ENCODE peak calls at places on chromosome 13, in seven cellular contexts. One of them, this sample, is unnamed.

GRCh38 chr13:78238911-78239310 is 320.3 kb upstream of the EDNRB start:
- DNase-seq in IMR-90: no peak
- DNase-seq in epithelial cell of proximal tubule: no peak
- DNase-seq in mucosa of descending colon: no peak
- DNase-seq in OCI-LY7: no peak
- DNase-seq in adrenal gland: no peak
- DNase-seq in ACHN: no peak
- DNase-seq in this sample: no peak

GRCh38 chr13:36344886-36345437 is 1.2 kb downstream of the SPART start:
- DNase-seq in epithelial cell of proximal tubule: no peak
- DNase-seq in OCI-LY7: no peak
- DNase-seq in mucosa of descending colon: no peak
- DNase-seq in adrenal gland: peak
- DNase-seq in ACHN: peak
- DNase-seq in IMR-90: no peak
- DNase-seq in this sample: no peak

GRCh38 chr13:26735677-26736076 is 24.9 kb downstream of the GPR12 start:
- DNase-seq in IMR-90: no peak
- DNase-seq in adrenal gland: no peak
- DNase-seq in ACHN: no peak
- DNase-seq in mucosa of descending colon: no peak
- DNase-seq in epithelial cell of proximal tubule: no peak
- DNase-seq in OCI-LY7: no peak
- DNase-seq in this sample: no peak

GRCh38 chr13:111947026-111947810 is 119.7 kb upstream of the SOX1 start:
- DNase-seq in OCI-LY7: no peak
- DNase-seq in mucosa of descending colon: no peak
- DNase-seq in epithelial cell of proximal tubule: no peak
- DNase-seq in IMR-90: no peak
- DNase-seq in ACHN: no peak
- DNase-seq in adrenal gland: no peak
- DNase-seq in this sample: no peak

GRCh38 chr13:114131581-114132418 is 623 bp downstream of the RASA3 start:
- DNase-seq in ACHN: peak
- DNase-seq in epithelial cell of proximal tubule: no peak
- DNase-seq in mucosa of descending colon: peak
- DNase-seq in OCI-LY7: no peak
- DNase-seq in IMR-90: no peak
- DNase-seq in adrenal gland: no peak
- DNase-seq in this sample: no peak

GRCh38 chr13:49733181-49733951 is 42.1 kb upstream of the EBPL start:
- DNase-seq in IMR-90: peak
- DNase-seq in epithelial cell of proximal tubule: no peak
- DNase-seq in ACHN: no peak
- DNase-seq in mucosa of descending colon: no peak
- DNase-seq in adrenal gland: no peak
- DNase-seq in OCI-LY7: no peak
- DNase-seq in this sample: peak

GRCh38 chr13:77918391-77919261 is at the start of gene EDNRB:
- DNase-seq in OCI-LY7: no peak
- DNase-seq in adrenal gland: peak
- DNase-seq in epithelial cell of proximal tubule: no peak
- DNase-seq in mucosa of descending colon: peak
- DNase-seq in IMR-90: peak
- DNase-seq in ACHN: peak
- DNase-seq in this sample: no peak

GRCh38 chr13:49407936-49408335 is 35.9 kb downstream of the CAB39L start:
- DNase-seq in IMR-90: no peak
- DNase-seq in ACHN: no peak
- DNase-seq in adrenal gland: no peak
- DNase-seq in OCI-LY7: no peak
- DNase-seq in epithelial cell of proximal tubule: no peak
- DNase-seq in mucosa of descending colon: no peak
- DNase-seq in this sample: no peak

GRCh38 chr13:92355213-92355612 is 871.4 kb upstream of the GPC6 start:
- DNase-seq in mucosa of descending colon: peak
- DNase-seq in epithelial cell of proximal tubule: no peak
- DNase-seq in IMR-90: peak
- DNase-seq in adrenal gland: no peak
- DNase-seq in OCI-LY7: peak
- DNase-seq in ACHN: peak
- DNase-seq in this sample: no peak

GRCh38 chr13:23289917-23290357 is 109.2 kb downstream of the SGCG start:
- DNase-seq in mucosa of descending colon: no peak
- DNase-seq in ACHN: no peak
- DNase-seq in epithelial cell of proximal tubule: no peak
- DNase-seq in adrenal gland: peak
- DNase-seq in OCI-LY7: no peak
- DNase-seq in IMR-90: peak
- DNase-seq in this sample: no peak

GRCh38 chr13:96935971-96936370 is 58.3 kb downstream of the OXGR1 start:
- DNase-seq in ACHN: no peak
- DNase-seq in adrenal gland: no peak
- DNase-seq in OCI-LY7: no peak
- DNase-seq in IMR-90: no peak
- DNase-seq in mucosa of descending colon: no peak
- DNase-seq in epithelial cell of proximal tubule: no peak
- DNase-seq in this sample: no peak

GRCh38 chr13:112058941-112059340 is 8.0 kb upstream of the SOX1 start:
- DNase-seq in OCI-LY7: no peak
- DNase-seq in adrenal gland: no peak
- DNase-seq in epithelial cell of proximal tubule: no peak
- DNase-seq in mucosa of descending colon: no peak
- DNase-seq in IMR-90: no peak
- DNase-seq in ACHN: no peak
- DNase-seq in this sample: no peak

GRCh38 chr13:33072282-33072681 is 56.1 kb downstream of the KL start:
- DNase-seq in OCI-LY7: no peak
- DNase-seq in mucosa of descending colon: no peak
- DNase-seq in IMR-90: no peak
- DNase-seq in ACHN: no peak
- DNase-seq in adrenal gland: no peak
- DNase-seq in epithelial cell of proximal tubule: no peak
- DNase-seq in this sample: no peak

GRCh38 chr13:75902166-75903104 is 266.3 kb downstream of the LMO7 start:
- DNase-seq in mucosa of descending colon: no peak
- DNase-seq in adrenal gland: no peak
- DNase-seq in ACHN: no peak
- DNase-seq in OCI-LY7: no peak
- DNase-seq in IMR-90: no peak
- DNase-seq in epithelial cell of proximal tubule: no peak
- DNase-seq in this sample: no peak